ENCODE peak calls at places on chromosome 13, in five cellular contexts. S is colonic mucosa; L is CD8-positive, alpha-beta memory T cell; P is ovary; V is mammary epithelial cell. Y is an unnamed sample.
A peak's percentile ranks its signal among the peaks of the same experiment; 100 is the strongest.

GRCh38 chr13:83162493-83162892 is 719.8 kb downstream of the SLITRK1 start:
- DNase-seq in S (no peak), L (no peak), P (no peak), V (no peak), Y (no peak)

GRCh38 chr13:50627111-50627510 is 216.4 kb downstream of the DLEU7 start:
- DNase-seq in S (no peak), L (no peak), P (no peak), V (no peak), Y (no peak)

GRCh38 chr13:41515491-41516139 is 58.3 kb downstream of the RGCC start:
- DNase-seq in S (no peak), L (no peak), P (no peak), V (no peak), Y (no peak)

GRCh38 chr13:81171065-81171647 is 830.2 kb upstream of the SPRY2 start:
- DNase-seq in S (no peak), L (no peak), P (no peak), V (peak; percentile 3), Y (peak; percentile 72)

GRCh38 chr13:105721056-105721455 is 814.4 kb downstream of the EFNB2 start:
- DNase-seq in S (no peak), L (no peak), P (no peak), V (peak; percentile 28), Y (peak; percentile 61)

GRCh38 chr13:59043016-59043415 is 1120.7 kb downstream of the DIAPH3 start:
- DNase-seq in S (no peak), L (no peak), P (no peak), V (no peak), Y (no peak)

GRCh38 chr13:43242040-43242439 is 218.7 kb downstream of the DNAJC15 start:
- DNase-seq in S (no peak), L (no peak), P (no peak), V (no peak), Y (no peak)

GRCh38 chr13:107099661-107100060 is 531.7 kb upstream of the ARGLU1 start:
- DNase-seq in S (no peak), L (no peak), P (no peak), V (no peak), Y (peak; percentile 69)

GRCh38 chr13:26996965-26997752 is 174.5 kb downstream of the USP12 start:
- DNase-seq in S (no peak), L (no peak), P (no peak), V (no peak), Y (no peak)

GRCh38 chr13:99403458-99403971 is 96.3 kb upstream of the GPR183 start:
- DNase-seq in S (peak; percentile 79), L (peak; percentile 42), P (no peak), V (peak; percentile 56), Y (no peak)

GRCh38 chr13:51380269-51380668 is 40.8 kb downstream of the SERPINE3 start:
- DNase-seq in S (no peak), L (no peak), P (no peak), V (peak; percentile 33), Y (no peak)

GRCh38 chr13:77702364-77702763 is 4.9 kb downstream of the SLAIN1 start:
- DNase-seq in S (no peak), L (no peak), P (no peak), V (no peak), Y (no peak)
- H3K4me3 ChIP-seq in S (no peak overlapping the region), L (no peak overlapping the region), P (no peak overlapping the region), V (no peak overlapping the region), Y (no peak overlapping the region)

GRCh38 chr13:110231348-110232047 is 75.5 kb downstream of the COL4A1 start:
- DNase-seq in S (no peak), L (no peak), P (no peak), V (peak; percentile 11), Y (no peak)
- H3K4me1 ChIP-seq in S (no peaks in the 10 kb centered on the region), L (no peaks in the 10 kb centered on the region), P (peaks cover 7% of the 10 kb centered on the region), V (peaks cover 3% of the 10 kb centered on the region), Y (peaks cover 46% of the 10 kb centered on the region)

DNA sequence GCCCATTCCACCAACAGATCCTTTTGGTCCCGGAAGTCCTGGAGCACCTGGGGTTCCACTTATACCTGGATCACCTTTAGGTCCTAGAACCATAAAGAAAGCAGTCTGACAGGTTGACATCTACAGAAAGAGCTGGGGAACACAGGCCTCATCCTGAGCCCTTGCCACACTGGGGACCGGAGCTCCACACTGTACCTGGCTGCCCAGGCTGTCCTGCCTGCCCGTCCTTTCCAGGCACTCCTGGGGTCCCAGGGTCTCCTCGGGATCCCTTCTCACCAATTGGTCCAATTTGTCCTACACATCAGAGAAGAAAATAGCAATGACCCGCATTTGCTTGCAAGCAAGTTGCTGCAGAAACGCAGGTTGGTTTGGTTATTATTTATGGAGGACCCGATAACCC is 130.5 kb downstream of the COL4A1 start:
- DNase-seq in S (no peak), L (no peak), P (no peak), V (no peak), Y (no peak)
- H3K36me3 ChIP-seq in S (no peaks in the 10 kb centered on the region), L (no peaks in the 10 kb centered on the region), P (no peaks in the 10 kb centered on the region), V (peaks cover 35% of the 10 kb centered on the region), Y (peaks cover 100% of the 10 kb centered on the region)

GRCh38 chr13:112891477-112892401 is 77.3 kb upstream of the MCF2L start:
- DNase-seq in S (no peak), L (no peak), P (no peak), V (no peak), Y (no peak)
- H3K4me3 ChIP-seq in S (no peak overlapping the region), L (no peak overlapping the region), P (no peak overlapping the region), V (no peak overlapping the region), Y (no peak overlapping the region)

GRCh38 chr13:110392510-110393233 is 85.6 kb downstream of the COL4A2 start:
- DNase-seq in S (no peak), L (no peak), P (no peak), V (no peak), Y (peak; percentile 58)
- H3K4me1 ChIP-seq in S (no peaks in the 10 kb centered on the region), L (no peaks in the 10 kb centered on the region), P (peaks cover 17% of the 10 kb centered on the region), V (peaks cover 31% of the 10 kb centered on the region), Y (peaks cover 54% of the 10 kb centered on the region)